ENCODE peak calls at places on chromosomes 3 and 15, in four cellular contexts. J, Z, T and M are unnamed samples.
A peak's percentile ranks its signal among the peaks of the same experiment; 100 is the strongest.

GRCh38 chr15:34023932-34024331 is 15.1 kb downstream of the AVEN start:
- DNase-seq in J (no peak), Z (no peak), T (no peak), M (no peak)

GRCh38 chr15:56871180-56871579 is 47.3 kb upstream of the TCF12 start:
- DNase-seq in T (no peak), Z (no peak), J (no peak), M (no peak)

GRCh38 chr15:91603681-91604080 is 249.8 kb upstream of the SLCO3A1 start:
- DNase-seq in J (no peak), Z (no peak), T (no peak), M (no peak)

GRCh38 chr3:153291052-153291689 is 129.1 kb downstream of the RAP2B start:
- DNase-seq in Z (no peak), J (no peak), T (peak; percentile 58), M (no peak)

GRCh38 chr3:15623535-15624450 is 22.2 kb downstream of the BTD start:
- DNase-seq in T (no peak), J (no peak), Z (no peak), M (no peak)

GRCh38 chr3:49929333-49930240 is at the start of gene MON1A:
- DNase-seq in Z (peak; percentile 80), J (peak; percentile 91), T (peak; percentile 87), M (peak; percentile 98)

GRCh38 chr3:47747558-47747957 is 34.1 kb downstream of the SMARCC1 start:
- DNase-seq in T (no peak), Z (no peak), J (no peak), M (no peak)

GRCh38 chr3:61005591-61005990 is 245.7 kb downstream of the FHIT start:
- DNase-seq in J (no peak), T (no peak), Z (no peak), M (no peak)

GRCh38 chr3:169813757-169814517 is 1.2 kb upstream of the LRRC34 start:
- DNase-seq in Z (peak; percentile 57), J (no peak), T (peak; percentile 91), M (peak; percentile 30)

GRCh38 chr3:152102410-152102809 is 166.3 kb upstream of the MBNL1 start:
- DNase-seq in Z (no peak), J (no peak), T (no peak), M (no peak)

GRCh38 chr15:88623061-88623460 is 1.9 kb downstream of the AEN start:
- DNase-seq in T (no peak), J (no peak), Z (no peak), M (no peak)

GRCh38 chr3:114380233-114380645 is 86.4 kb downstream of the TIGIT start:
- DNase-seq in T (no peak), Z (no peak), J (no peak), M (peak; percentile 33)

DNA sequence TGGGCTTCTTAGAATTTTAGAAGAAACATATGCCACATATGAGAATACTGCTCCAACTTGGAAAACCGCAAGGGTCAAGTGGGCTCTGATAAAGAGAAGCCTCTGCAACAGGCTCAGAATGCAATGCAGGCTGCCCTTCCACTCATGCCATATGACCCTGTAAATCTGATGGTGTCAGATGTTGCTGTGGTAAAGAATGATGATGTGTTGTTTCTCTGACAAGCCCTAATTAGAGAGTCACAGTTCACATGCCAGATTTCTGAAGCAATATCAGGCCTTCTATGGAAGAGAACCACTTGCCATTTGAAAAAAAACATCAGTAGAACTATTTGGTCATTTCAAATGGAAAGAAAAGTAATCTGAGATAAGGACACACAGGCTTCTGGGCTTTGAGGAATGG is 749.6 kb downstream of the AGBL1 start:
- DNase-seq in T (no peak), J (no peak), Z (no peak), M (no peak)
- H3K9me3 ChIP-seq in T (no peaks in the 10 kb centered on the region), J (no peaks in the 10 kb centered on the region), Z (no peaks in the 10 kb centered on the region), M (no peaks in the 10 kb centered on the region)

DNA sequence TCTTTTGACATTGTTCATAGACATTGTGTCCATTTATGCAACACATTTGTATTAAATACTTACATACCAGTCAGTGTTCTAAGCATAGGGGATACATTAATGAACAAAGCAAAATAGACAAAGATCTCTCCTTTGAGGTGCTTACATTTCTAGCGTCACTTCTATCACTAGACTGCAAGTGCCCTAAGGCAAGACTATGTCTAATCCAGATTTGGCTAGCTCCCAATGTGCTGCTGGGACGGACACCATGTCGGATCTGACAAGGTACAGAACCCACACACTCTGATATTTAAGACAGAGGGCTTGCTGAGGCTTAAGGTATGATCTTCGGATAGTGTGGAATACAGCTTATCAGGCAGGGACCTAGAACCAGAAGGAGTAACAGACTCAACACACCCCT is 41.4 kb downstream of the MYLK start:
- DNase-seq in T (no peak), J (peak; percentile 37), Z (no peak), M (no peak)
- H3K9me3 ChIP-seq in T (no peaks in the 10 kb centered on the region), J (no peaks in the 10 kb centered on the region), Z (no peaks in the 10 kb centered on the region), M (peaks cover 2% of the 10 kb centered on the region)

GRCh38 chr15:25182098-25182478 is 227.3 kb downstream of the SNRPN start:
- DNase-seq in Z (no peak), T (no peak), J (no peak), M (no peak)
- H3K9me3 ChIP-seq in Z (no peaks in the 10 kb centered on the region), T (no peaks in the 10 kb centered on the region), J (peaks cover 2% of the 10 kb centered on the region), M (peaks cover 83% of the 10 kb centered on the region)

DNA sequence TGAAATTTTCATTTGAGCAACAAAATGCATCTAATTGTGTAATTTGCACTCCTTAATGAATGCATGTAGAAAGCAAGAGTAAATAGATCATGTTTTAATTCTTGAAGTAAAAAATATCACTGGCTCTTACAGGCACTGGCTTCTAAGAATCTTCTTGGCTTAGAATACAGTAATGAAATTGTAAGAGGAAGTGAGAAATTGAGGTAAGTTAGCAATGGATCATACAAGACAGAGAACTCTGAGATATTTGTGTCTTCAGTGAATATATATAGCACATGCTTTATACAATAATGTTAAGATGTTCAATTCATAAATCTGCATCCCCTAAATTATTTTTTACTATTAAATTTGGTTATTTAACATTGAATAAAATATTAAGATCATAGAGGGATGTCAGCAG is 465.0 kb downstream of the CNTN3 start:
- DNase-seq in J (no peak), Z (no peak), T (no peak), M (no peak)
- H3K9me3 ChIP-seq in J (no peaks in the 10 kb centered on the region), Z (no peaks in the 10 kb centered on the region), T (no peaks in the 10 kb centered on the region), M (no peaks in the 10 kb centered on the region)

GRCh38 chr15:25185156-25185710 is 230.4 kb downstream of the SNRPN start:
- DNase-seq in Z (no peak), T (no peak), J (no peak), M (no peak)
- H3K9me3 ChIP-seq in Z (no peaks in the 10 kb centered on the region), T (no peaks in the 10 kb centered on the region), J (peaks cover 2% of the 10 kb centered on the region), M (no peaks in the 10 kb centered on the region)

GRCh38 chr3:427128-427527 is 230.6 kb downstream of the CHL1 start:
- DNase-seq in J (no peak), Z (no peak), T (no peak), M (no peak)

GRCh38 chr3:420584-420983 is 224.0 kb downstream of the CHL1 start:
- DNase-seq in Z (no peak), T (no peak), J (no peak), M (no peak)

GRCh38 chr3:426056-426455 is 229.5 kb downstream of the CHL1 start:
- DNase-seq in J (no peak), Z (no peak), T (no peak), M (no peak)

GRCh38 chr3:430186-430585 is 233.6 kb downstream of the CHL1 start:
- DNase-seq in T (no peak), Z (no peak), J (no peak), M (no peak)

GRCh38 chr3:425094-425493 is 228.5 kb downstream of the CHL1 start:
- DNase-seq in T (no peak), J (no peak), Z (no peak), M (no peak)
- H3K9me3 ChIP-seq in T (no peaks in the 10 kb centered on the region), J (no peaks in the 10 kb centered on the region), Z (no peaks in the 10 kb centered on the region), M (no peaks in the 10 kb centered on the region)